ENCODE peak calls at places on chromosomes 11 and 22, in nine cellular contexts. One of them, this sample, is unnamed.

GRCh38 chr11:75949023-75949672 is 134.1 kb downstream of the UVRAG start:
- DNase-seq in kidney: no peak
- DNase-seq in NCI-H1436: no peak
- DNase-seq in foreskin keratinocyte: no peak
- DNase-seq in activated CD4-positive, CD25-positive, alpha-beta regulatory T cell: no peak
- DNase-seq in mucosa of descending colon: no peak
- DNase-seq in hepatocyte: no peak
- DNase-seq in effector CD4-positive, alpha-beta T cell: no peak
- DNase-seq in activated effector memory CD4-positive, alpha-beta T cell treated with anti-CD3 and anti-CD28 coated beads, Interleukin-2, amount 50 U/mL, for 16 hours: no peak
- DNase-seq in this sample: no peak

GRCh38 chr11:46695345-46696211 is 4.8 kb downstream of the ARHGAP1 start:
- DNase-seq in kidney: no peak
- DNase-seq in NCI-H1436: no peak
- DNase-seq in foreskin keratinocyte: no peak
- DNase-seq in activated CD4-positive, CD25-positive, alpha-beta regulatory T cell: no peak
- DNase-seq in mucosa of descending colon: no peak
- DNase-seq in hepatocyte: no peak
- DNase-seq in effector CD4-positive, alpha-beta T cell: no peak
- DNase-seq in activated effector memory CD4-positive, alpha-beta T cell treated with anti-CD3 and anti-CD28 coated beads, Interleukin-2, amount 50 U/mL, for 16 hours: no peak
- DNase-seq in this sample: no peak

GRCh38 chr22:37906364-37907008 is 389 bp downstream of the MICALL1 start:
- DNase-seq in kidney: peak
- DNase-seq in NCI-H1436: no peak
- DNase-seq in foreskin keratinocyte: no peak
- DNase-seq in activated CD4-positive, CD25-positive, alpha-beta regulatory T cell: no peak
- DNase-seq in mucosa of descending colon: peak
- DNase-seq in hepatocyte: no peak
- DNase-seq in effector CD4-positive, alpha-beta T cell: peak
- DNase-seq in activated effector memory CD4-positive, alpha-beta T cell treated with anti-CD3 and anti-CD28 coated beads, Interleukin-2, amount 50 U/mL, for 16 hours: peak
- DNase-seq in this sample: peak

GRCh38 chr11:128095459-128096096 is 491.8 kb downstream of the ETS1 start:
- DNase-seq in kidney: no peak
- DNase-seq in NCI-H1436: no peak
- DNase-seq in foreskin keratinocyte: peak
- DNase-seq in activated CD4-positive, CD25-positive, alpha-beta regulatory T cell: no peak
- DNase-seq in mucosa of descending colon: no peak
- DNase-seq in hepatocyte: no peak
- DNase-seq in effector CD4-positive, alpha-beta T cell: no peak
- DNase-seq in activated effector memory CD4-positive, alpha-beta T cell treated with anti-CD3 and anti-CD28 coated beads, Interleukin-2, amount 50 U/mL, for 16 hours: no peak
- DNase-seq in this sample: no peak

GRCh38 chr11:73197348-73197747 is 20.7 kb upstream of the P2RY2 start:
- DNase-seq in kidney: no peak
- DNase-seq in NCI-H1436: no peak
- DNase-seq in foreskin keratinocyte: no peak
- DNase-seq in activated CD4-positive, CD25-positive, alpha-beta regulatory T cell: no peak
- DNase-seq in mucosa of descending colon: peak
- DNase-seq in hepatocyte: no peak
- DNase-seq in effector CD4-positive, alpha-beta T cell: no peak
- DNase-seq in activated effector memory CD4-positive, alpha-beta T cell treated with anti-CD3 and anti-CD28 coated beads, Interleukin-2, amount 50 U/mL, for 16 hours: peak
- DNase-seq in this sample: no peak

GRCh38 chr11:60985501-60985900 is 14.0 kb downstream of the CD6 start:
- DNase-seq in kidney: no peak
- DNase-seq in NCI-H1436: no peak
- DNase-seq in foreskin keratinocyte: no peak
- DNase-seq in activated CD4-positive, CD25-positive, alpha-beta regulatory T cell: no peak
- DNase-seq in mucosa of descending colon: no peak
- DNase-seq in hepatocyte: no peak
- DNase-seq in effector CD4-positive, alpha-beta T cell: no peak
- DNase-seq in activated effector memory CD4-positive, alpha-beta T cell treated with anti-CD3 and anti-CD28 coated beads, Interleukin-2, amount 50 U/mL, for 16 hours: no peak
- DNase-seq in this sample: no peak

GRCh38 chr11:67071420-67072284 is 15.0 kb downstream of the RHOD start:
- DNase-seq in kidney: no peak
- DNase-seq in NCI-H1436: peak
- DNase-seq in foreskin keratinocyte: no peak
- DNase-seq in activated CD4-positive, CD25-positive, alpha-beta regulatory T cell: peak
- DNase-seq in mucosa of descending colon: peak
- DNase-seq in hepatocyte: peak
- DNase-seq in effector CD4-positive, alpha-beta T cell: peak
- DNase-seq in activated effector memory CD4-positive, alpha-beta T cell treated with anti-CD3 and anti-CD28 coated beads, Interleukin-2, amount 50 U/mL, for 16 hours: peak
- DNase-seq in this sample: peak

GRCh38 chr11:69109101-69109500 is 46.6 kb upstream of the SMIM38 start:
- DNase-seq in kidney: peak
- DNase-seq in NCI-H1436: no peak
- DNase-seq in foreskin keratinocyte: no peak
- DNase-seq in activated CD4-positive, CD25-positive, alpha-beta regulatory T cell: no peak
- DNase-seq in mucosa of descending colon: peak
- DNase-seq in hepatocyte: no peak
- DNase-seq in effector CD4-positive, alpha-beta T cell: no peak
- DNase-seq in activated effector memory CD4-positive, alpha-beta T cell treated with anti-CD3 and anti-CD28 coated beads, Interleukin-2, amount 50 U/mL, for 16 hours: no peak
- DNase-seq in this sample: no peak

GRCh38 chr11:111376453-111376871 is 2.6 kb downstream of the POU2AF1 start:
- DNase-seq in kidney: no peak
- DNase-seq in NCI-H1436: no peak
- DNase-seq in foreskin keratinocyte: no peak
- DNase-seq in activated CD4-positive, CD25-positive, alpha-beta regulatory T cell: no peak
- DNase-seq in mucosa of descending colon: no peak
- DNase-seq in hepatocyte: no peak
- DNase-seq in effector CD4-positive, alpha-beta T cell: no peak
- DNase-seq in activated effector memory CD4-positive, alpha-beta T cell treated with anti-CD3 and anti-CD28 coated beads, Interleukin-2, amount 50 U/mL, for 16 hours: no peak
- DNase-seq in this sample: no peak

GRCh38 chr22:34976474-34976873 is 89.5 kb upstream of the ISX start:
- DNase-seq in kidney: no peak
- DNase-seq in NCI-H1436: no peak
- DNase-seq in foreskin keratinocyte: no peak
- DNase-seq in activated CD4-positive, CD25-positive, alpha-beta regulatory T cell: no peak
- DNase-seq in mucosa of descending colon: no peak
- DNase-seq in hepatocyte: no peak
- DNase-seq in effector CD4-positive, alpha-beta T cell: no peak
- DNase-seq in activated effector memory CD4-positive, alpha-beta T cell treated with anti-CD3 and anti-CD28 coated beads, Interleukin-2, amount 50 U/mL, for 16 hours: no peak
- DNase-seq in this sample: no peak

GRCh38 chr11:47499160-47499559 is 50.2 kb upstream of the RAPSN start:
- DNase-seq in kidney: no peak
- DNase-seq in NCI-H1436: no peak
- DNase-seq in foreskin keratinocyte: no peak
- DNase-seq in activated CD4-positive, CD25-positive, alpha-beta regulatory T cell: no peak
- DNase-seq in mucosa of descending colon: no peak
- DNase-seq in hepatocyte: no peak
- DNase-seq in effector CD4-positive, alpha-beta T cell: no peak
- DNase-seq in activated effector memory CD4-positive, alpha-beta T cell treated with anti-CD3 and anti-CD28 coated beads, Interleukin-2, amount 50 U/mL, for 16 hours: no peak
- DNase-seq in this sample: no peak

GRCh38 chr11:61871158-61871597 is 20.2 kb downstream of the FADS3 start:
- DNase-seq in kidney: peak
- DNase-seq in NCI-H1436: peak
- DNase-seq in foreskin keratinocyte: no peak
- DNase-seq in activated CD4-positive, CD25-positive, alpha-beta regulatory T cell: peak
- DNase-seq in mucosa of descending colon: peak
- DNase-seq in hepatocyte: peak
- DNase-seq in effector CD4-positive, alpha-beta T cell: peak
- DNase-seq in activated effector memory CD4-positive, alpha-beta T cell treated with anti-CD3 and anti-CD28 coated beads, Interleukin-2, amount 50 U/mL, for 16 hours: peak
- DNase-seq in this sample: peak

GRCh38 chr11:70491696-70492472 is 93.6 kb downstream of the CTTN start:
- DNase-seq in kidney: peak
- DNase-seq in NCI-H1436: no peak
- DNase-seq in foreskin keratinocyte: no peak
- DNase-seq in activated CD4-positive, CD25-positive, alpha-beta regulatory T cell: no peak
- DNase-seq in mucosa of descending colon: no peak
- DNase-seq in hepatocyte: no peak
- DNase-seq in effector CD4-positive, alpha-beta T cell: no peak
- DNase-seq in activated effector memory CD4-positive, alpha-beta T cell treated with anti-CD3 and anti-CD28 coated beads, Interleukin-2, amount 50 U/mL, for 16 hours: peak
- DNase-seq in this sample: no peak

GRCh38 chr11:9001736-9002135 is 2.1 kb downstream of the NRIP3 start:
- DNase-seq in kidney: no peak
- DNase-seq in NCI-H1436: no peak
- DNase-seq in foreskin keratinocyte: peak
- DNase-seq in activated CD4-positive, CD25-positive, alpha-beta regulatory T cell: no peak
- DNase-seq in mucosa of descending colon: no peak
- DNase-seq in hepatocyte: peak
- DNase-seq in effector CD4-positive, alpha-beta T cell: peak
- DNase-seq in activated effector memory CD4-positive, alpha-beta T cell treated with anti-CD3 and anti-CD28 coated beads, Interleukin-2, amount 50 U/mL, for 16 hours: peak
- DNase-seq in this sample: no peak